ENCODE peak calls at places on chromosomes 13 and 19, in ten cellular contexts. One of them, this sample, is unnamed.

GRCh38 chr19:13118424-13119193 is 545 bp downstream of the NACC1 start:
- DNase-seq in epithelial cell of esophagus: peak
- DNase-seq in CD8-positive, alpha-beta T cell: no peak
- DNase-seq in cardiac fibroblast: no peak
- DNase-seq in ascending aorta: no peak
- DNase-seq in suprapubic skin: peak
- DNase-seq in body of pancreas: peak
- DNase-seq in naive thymus-derived CD4-positive, alpha-beta T cell: no peak
- DNase-seq in ovary: no peak
- DNase-seq in neural progenitor cell: peak
- DNase-seq in this sample: no peak

GRCh38 chr19:1295169-1296012 is 9.7 kb downstream of the EFNA2 start:
- DNase-seq in epithelial cell of esophagus: no peak
- DNase-seq in CD8-positive, alpha-beta T cell: no peak
- DNase-seq in cardiac fibroblast: no peak
- DNase-seq in ascending aorta: no peak
- DNase-seq in suprapubic skin: peak
- DNase-seq in body of pancreas: no peak
- DNase-seq in naive thymus-derived CD4-positive, alpha-beta T cell: no peak
- DNase-seq in ovary: no peak
- DNase-seq in neural progenitor cell: peak
- DNase-seq in this sample: no peak

GRCh38 chr19:5558101-5558621 is 9.6 kb downstream of the TINCR start:
- DNase-seq in epithelial cell of esophagus: peak
- DNase-seq in CD8-positive, alpha-beta T cell: no peak
- DNase-seq in cardiac fibroblast: no peak
- DNase-seq in ascending aorta: no peak
- DNase-seq in suprapubic skin: no peak
- DNase-seq in body of pancreas: no peak
- DNase-seq in naive thymus-derived CD4-positive, alpha-beta T cell: no peak
- DNase-seq in ovary: no peak
- DNase-seq in neural progenitor cell: no peak
- DNase-seq in this sample: no peak

GRCh38 chr13:110396913-110397379 is 89.9 kb downstream of the COL4A2 start:
- DNase-seq in epithelial cell of esophagus: peak
- DNase-seq in CD8-positive, alpha-beta T cell: no peak
- DNase-seq in cardiac fibroblast: peak
- DNase-seq in ascending aorta: peak
- DNase-seq in suprapubic skin: peak
- DNase-seq in body of pancreas: peak
- DNase-seq in naive thymus-derived CD4-positive, alpha-beta T cell: no peak
- DNase-seq in ovary: peak
- DNase-seq in neural progenitor cell: no peak
- DNase-seq in this sample: no peak

GRCh38 chr13:20964904-20965303 is 62.4 kb upstream of the XPO4 start:
- DNase-seq in epithelial cell of esophagus: peak
- DNase-seq in CD8-positive, alpha-beta T cell: no peak
- DNase-seq in cardiac fibroblast: peak
- DNase-seq in ascending aorta: no peak
- DNase-seq in suprapubic skin: no peak
- DNase-seq in body of pancreas: no peak
- DNase-seq in naive thymus-derived CD4-positive, alpha-beta T cell: no peak
- DNase-seq in ovary: no peak
- DNase-seq in neural progenitor cell: no peak
- DNase-seq in this sample: no peak

GRCh38 chr19:35557539-35558399 is 5.7 kb downstream of the ATP4A start:
- DNase-seq in epithelial cell of esophagus: peak
- DNase-seq in CD8-positive, alpha-beta T cell: peak
- DNase-seq in cardiac fibroblast: peak
- DNase-seq in ascending aorta: no peak
- DNase-seq in suprapubic skin: no peak
- DNase-seq in body of pancreas: peak
- DNase-seq in naive thymus-derived CD4-positive, alpha-beta T cell: peak
- DNase-seq in ovary: peak
- DNase-seq in neural progenitor cell: peak
- DNase-seq in this sample: no peak

GRCh38 chr19:14473915-14474578 is 1.1 kb downstream of the PTGER1 start:
- DNase-seq in epithelial cell of esophagus: peak
- DNase-seq in CD8-positive, alpha-beta T cell: no peak
- DNase-seq in cardiac fibroblast: no peak
- DNase-seq in ascending aorta: no peak
- DNase-seq in suprapubic skin: no peak
- DNase-seq in body of pancreas: no peak
- DNase-seq in naive thymus-derived CD4-positive, alpha-beta T cell: no peak
- DNase-seq in ovary: no peak
- DNase-seq in neural progenitor cell: no peak
- DNase-seq in this sample: no peak

GRCh38 chr13:48547663-48548092 is 14.8 kb upstream of the RCBTB2 start:
- DNase-seq in epithelial cell of esophagus: no peak
- DNase-seq in CD8-positive, alpha-beta T cell: no peak
- DNase-seq in cardiac fibroblast: no peak
- DNase-seq in ascending aorta: no peak
- DNase-seq in suprapubic skin: no peak
- DNase-seq in body of pancreas: no peak
- DNase-seq in naive thymus-derived CD4-positive, alpha-beta T cell: no peak
- DNase-seq in ovary: no peak
- DNase-seq in neural progenitor cell: no peak
- DNase-seq in this sample: no peak

GRCh38 chr13:40812724-40813445 is 23.5 kb downstream of the SLC25A15 start:
- DNase-seq in epithelial cell of esophagus: peak
- DNase-seq in CD8-positive, alpha-beta T cell: no peak
- DNase-seq in cardiac fibroblast: peak
- DNase-seq in ascending aorta: no peak
- DNase-seq in suprapubic skin: no peak
- DNase-seq in body of pancreas: no peak
- DNase-seq in naive thymus-derived CD4-positive, alpha-beta T cell: no peak
- DNase-seq in ovary: no peak
- DNase-seq in neural progenitor cell: no peak
- DNase-seq in this sample: no peak

GRCh38 chr19:47581605-47582319 is 8.8 kb upstream of the ZNF541 start:
- DNase-seq in epithelial cell of esophagus: peak
- DNase-seq in CD8-positive, alpha-beta T cell: no peak
- DNase-seq in cardiac fibroblast: no peak
- DNase-seq in ascending aorta: no peak
- DNase-seq in suprapubic skin: no peak
- DNase-seq in body of pancreas: no peak
- DNase-seq in naive thymus-derived CD4-positive, alpha-beta T cell: no peak
- DNase-seq in ovary: no peak
- DNase-seq in neural progenitor cell: no peak
- DNase-seq in this sample: no peak
- H3K4me3 ChIP-seq in epithelial cell of esophagus: no peak
- H3K4me3 ChIP-seq in CD8-positive, alpha-beta T cell: no peak
- H3K4me3 ChIP-seq in cardiac fibroblast: no peak
- H3K4me3 ChIP-seq in ascending aorta: no peak
- H3K4me3 ChIP-seq in suprapubic skin: no peak
- H3K4me3 ChIP-seq in body of pancreas: no peak
- H3K4me3 ChIP-seq in naive thymus-derived CD4-positive, alpha-beta T cell: no peak
- H3K4me3 ChIP-seq in ovary: no peak
- H3K4me3 ChIP-seq in neural progenitor cell: no peak
- H3K4me3 ChIP-seq in this sample: no peak

GRCh38 chr19:38692458-38693379 is 45.3 kb downstream of the ACTN4 start:
- DNase-seq in epithelial cell of esophagus: no peak
- DNase-seq in CD8-positive, alpha-beta T cell: no peak
- DNase-seq in cardiac fibroblast: no peak
- DNase-seq in ascending aorta: no peak
- DNase-seq in suprapubic skin: peak
- DNase-seq in body of pancreas: no peak
- DNase-seq in naive thymus-derived CD4-positive, alpha-beta T cell: no peak
- DNase-seq in ovary: no peak
- DNase-seq in neural progenitor cell: peak
- DNase-seq in this sample: no peak
- H3K4me3 ChIP-seq in epithelial cell of esophagus: no peak
- H3K4me3 ChIP-seq in CD8-positive, alpha-beta T cell: no peak
- H3K4me3 ChIP-seq in cardiac fibroblast: no peak
- H3K4me3 ChIP-seq in ascending aorta: peak
- H3K4me3 ChIP-seq in suprapubic skin: no peak
- H3K4me3 ChIP-seq in body of pancreas: no peak
- H3K4me3 ChIP-seq in naive thymus-derived CD4-positive, alpha-beta T cell: no peak
- H3K4me3 ChIP-seq in ovary: no peak
- H3K4me3 ChIP-seq in neural progenitor cell: no peak
- H3K4me3 ChIP-seq in this sample: no peak

GRCh38 chr19:2977686-2978466 is 512 bp downstream of the TLE6 start:
- DNase-seq in epithelial cell of esophagus: no peak
- DNase-seq in CD8-positive, alpha-beta T cell: peak
- DNase-seq in cardiac fibroblast: no peak
- DNase-seq in ascending aorta: no peak
- DNase-seq in suprapubic skin: no peak
- DNase-seq in body of pancreas: peak
- DNase-seq in naive thymus-derived CD4-positive, alpha-beta T cell: no peak
- DNase-seq in ovary: no peak
- DNase-seq in neural progenitor cell: peak
- DNase-seq in this sample: no peak
- H3K4me3 ChIP-seq in epithelial cell of esophagus: peak
- H3K4me3 ChIP-seq in CD8-positive, alpha-beta T cell: peak
- H3K4me3 ChIP-seq in cardiac fibroblast: peak
- H3K4me3 ChIP-seq in ascending aorta: peak
- H3K4me3 ChIP-seq in suprapubic skin: peak
- H3K4me3 ChIP-seq in body of pancreas: no peak
- H3K4me3 ChIP-seq in naive thymus-derived CD4-positive, alpha-beta T cell: no peak
- H3K4me3 ChIP-seq in ovary: no peak
- H3K4me3 ChIP-seq in neural progenitor cell: peak
- H3K4me3 ChIP-seq in this sample: peak

DNA sequence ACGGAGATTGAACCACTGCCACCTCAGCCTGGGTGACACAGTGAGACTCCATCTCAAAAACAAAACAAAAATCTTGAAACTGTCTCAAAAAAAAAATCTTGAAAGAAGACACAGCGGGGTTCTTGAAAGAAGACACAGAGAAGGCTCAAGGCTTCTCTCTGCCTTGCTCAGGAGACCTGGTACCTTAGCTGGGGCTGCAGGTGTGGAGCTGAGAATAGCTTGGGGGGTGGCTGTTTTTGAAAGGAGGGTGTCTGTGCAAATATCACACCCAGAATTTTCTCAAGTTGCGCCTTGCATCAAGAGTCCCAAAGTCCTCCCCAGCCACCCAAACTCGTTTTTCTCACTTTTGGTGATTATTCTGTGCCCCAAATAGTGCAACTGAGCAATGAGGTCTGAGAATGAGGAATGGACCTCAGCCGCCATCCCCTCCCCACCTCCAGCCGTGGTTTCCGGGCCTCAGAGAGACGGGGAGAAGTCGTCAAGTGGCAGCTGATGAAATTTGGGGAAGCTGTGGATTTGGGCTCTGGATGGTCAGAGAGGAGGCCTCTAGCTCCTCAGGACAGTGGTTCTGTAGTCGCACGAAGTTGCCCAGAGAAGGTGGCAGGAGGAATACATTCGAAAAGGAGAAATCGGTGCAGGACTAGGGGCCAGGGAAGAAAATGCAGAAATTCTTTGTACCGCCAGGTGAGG is 8.8 kb downstream of the S1PR2 start:
- DNase-seq in epithelial cell of esophagus: no peak
- DNase-seq in CD8-positive, alpha-beta T cell: no peak
- DNase-seq in cardiac fibroblast: no peak
- DNase-seq in ascending aorta: no peak
- DNase-seq in suprapubic skin: no peak
- DNase-seq in body of pancreas: no peak
- DNase-seq in naive thymus-derived CD4-positive, alpha-beta T cell: no peak
- DNase-seq in ovary: no peak
- DNase-seq in neural progenitor cell: no peak
- DNase-seq in this sample: no peak
- H3K4me3 ChIP-seq in epithelial cell of esophagus: no peak
- H3K4me3 ChIP-seq in CD8-positive, alpha-beta T cell: no peak
- H3K4me3 ChIP-seq in cardiac fibroblast: no peak
- H3K4me3 ChIP-seq in ascending aorta: no peak
- H3K4me3 ChIP-seq in suprapubic skin: no peak
- H3K4me3 ChIP-seq in body of pancreas: no peak
- H3K4me3 ChIP-seq in naive thymus-derived CD4-positive, alpha-beta T cell: no peak
- H3K4me3 ChIP-seq in ovary: no peak
- H3K4me3 ChIP-seq in neural progenitor cell: no peak
- H3K4me3 ChIP-seq in this sample: no peak

DNA sequence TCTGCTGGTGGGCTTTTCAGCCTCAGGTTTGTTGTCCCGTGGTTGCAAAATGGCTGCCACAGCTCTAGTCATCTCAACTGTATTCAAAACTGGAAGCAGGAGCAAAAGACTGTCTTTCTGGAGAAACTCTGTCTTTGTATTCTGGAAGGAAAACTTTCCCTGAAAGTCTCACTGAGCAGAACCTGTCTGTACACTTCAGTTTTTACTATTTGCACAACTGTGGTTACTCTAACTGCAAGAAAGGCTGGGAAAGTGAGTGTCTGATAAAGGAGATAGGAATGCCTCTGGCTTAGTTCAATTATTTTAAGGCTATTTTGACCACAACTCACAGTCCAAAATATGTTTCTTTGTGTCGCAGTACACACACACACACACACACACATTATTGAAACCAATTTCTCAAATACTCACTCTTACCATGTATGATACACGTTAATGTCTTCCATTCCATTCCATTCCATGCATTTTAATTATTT is 49.7 kb upstream of the EHD2 start:
- DNase-seq in epithelial cell of esophagus: peak
- DNase-seq in CD8-positive, alpha-beta T cell: no peak
- DNase-seq in cardiac fibroblast: peak
- DNase-seq in ascending aorta: no peak
- DNase-seq in suprapubic skin: no peak
- DNase-seq in body of pancreas: no peak
- DNase-seq in naive thymus-derived CD4-positive, alpha-beta T cell: no peak
- DNase-seq in ovary: no peak
- DNase-seq in neural progenitor cell: no peak
- DNase-seq in this sample: no peak
- H3K4me3 ChIP-seq in epithelial cell of esophagus: no peak
- H3K4me3 ChIP-seq in CD8-positive, alpha-beta T cell: no peak
- H3K4me3 ChIP-seq in cardiac fibroblast: peak
- H3K4me3 ChIP-seq in ascending aorta: peak
- H3K4me3 ChIP-seq in suprapubic skin: peak
- H3K4me3 ChIP-seq in body of pancreas: no peak
- H3K4me3 ChIP-seq in naive thymus-derived CD4-positive, alpha-beta T cell: no peak
- H3K4me3 ChIP-seq in ovary: no peak
- H3K4me3 ChIP-seq in neural progenitor cell: no peak
- H3K4me3 ChIP-seq in this sample: no peak

DNA sequence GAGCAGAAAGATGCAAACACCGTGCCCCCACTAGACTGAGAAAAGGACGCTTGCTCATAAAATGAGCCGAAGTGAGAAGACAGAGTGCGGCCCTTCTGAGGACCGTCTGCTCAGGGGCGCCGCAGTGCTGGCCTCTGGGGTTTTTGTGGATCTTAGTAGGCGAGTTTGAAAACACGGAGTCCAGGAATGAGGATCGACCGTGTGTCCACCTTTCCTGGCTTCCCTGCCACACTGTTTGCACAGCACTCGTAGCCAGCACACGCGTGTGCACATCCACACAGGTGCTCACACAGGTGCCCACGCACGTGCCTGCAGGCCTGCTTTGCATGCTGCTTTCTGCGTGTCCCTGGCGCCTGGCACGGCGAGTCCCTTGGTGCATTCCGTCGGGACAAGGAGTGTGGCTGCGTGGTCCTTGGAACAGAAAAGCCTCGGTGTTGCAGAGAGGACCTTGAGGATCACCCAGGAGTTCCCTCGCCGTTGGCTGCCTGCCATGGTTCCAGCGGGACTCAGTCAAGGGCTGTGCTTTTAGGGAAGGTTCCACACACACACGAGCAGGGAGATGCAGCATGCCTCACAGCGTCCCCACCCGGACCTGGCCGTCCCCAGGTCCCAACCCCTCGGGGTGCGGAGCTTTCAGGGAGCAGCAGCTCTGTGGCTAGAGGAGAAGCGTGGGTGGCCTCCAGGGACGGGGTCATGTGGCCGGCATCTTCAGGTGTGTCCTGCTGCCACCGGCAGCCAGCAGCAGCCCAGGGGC is 10.1 kb upstream of the ZNF554 start:
- DNase-seq in epithelial cell of esophagus: no peak
- DNase-seq in CD8-positive, alpha-beta T cell: no peak
- DNase-seq in cardiac fibroblast: no peak
- DNase-seq in ascending aorta: no peak
- DNase-seq in suprapubic skin: no peak
- DNase-seq in body of pancreas: no peak
- DNase-seq in naive thymus-derived CD4-positive, alpha-beta T cell: no peak
- DNase-seq in ovary: no peak
- DNase-seq in neural progenitor cell: no peak
- DNase-seq in this sample: no peak
- H3K4me3 ChIP-seq in epithelial cell of esophagus: no peak
- H3K4me3 ChIP-seq in CD8-positive, alpha-beta T cell: no peak
- H3K4me3 ChIP-seq in cardiac fibroblast: no peak
- H3K4me3 ChIP-seq in ascending aorta: no peak
- H3K4me3 ChIP-seq in suprapubic skin: no peak
- H3K4me3 ChIP-seq in body of pancreas: no peak
- H3K4me3 ChIP-seq in naive thymus-derived CD4-positive, alpha-beta T cell: no peak
- H3K4me3 ChIP-seq in ovary: no peak
- H3K4me3 ChIP-seq in neural progenitor cell: no peak
- H3K4me3 ChIP-seq in this sample: no peak